ENCODE peak calls at places on chromosomes 13 and 19, in seven cellular contexts. W is breast epithelium, J is IMR-90, B is adrenal gland, F is A549, U is tibial nerve, V is body of pancreas. G is an unnamed sample.

GRCh38 chr19:40614595-40615411 is 13.6 kb downstream of the LTBP4 start:
- DNase-seq in W (peak; percentile 75), J (peak; percentile 99), B (peak; percentile 92), F (no peak), U (peak; percentile 92), V (peak; percentile 72), G (peak; percentile 85)

GRCh38 chr13:45219938-45220375 is 19.1 kb upstream of the KCTD4 start:
- DNase-seq in W (no peak), J (peak; percentile 44), B (peak; percentile 30), F (peak; percentile 13), U (no peak), V (no peak), G (no peak)

GRCh38 chr19:57802269-57802668 is 12.4 kb downstream of the ZNF552 start:
- DNase-seq in W (no peak), J (no peak), B (no peak), F (no peak), U (no peak), V (no peak), G (no peak)

GRCh38 chr13:90618133-90618532 is 729.4 kb upstream of the MIR17HG start:
- DNase-seq in W (no peak), J (no peak), B (no peak), F (no peak), U (no peak), V (no peak), G (no peak)

GRCh38 chr13:112814905-112815585 is 125.2 kb downstream of the ATP11A start:
- DNase-seq in W (no peak), J (peak; percentile 44), B (peak; percentile 91), F (no peak), U (no peak), V (no peak), G (no peak)

GRCh38 chr13:50125556-50126377 is 110.5 kb downstream of the KCNRG start:
- DNase-seq in W (peak; percentile 86), J (peak; percentile 80), B (peak; percentile 95), F (peak; percentile 35), U (peak; percentile 95), V (peak; percentile 97), G (peak; percentile 92)

GRCh38 chr19:7925171-7925837 is 631 bp downstream of the CTXN1 start:
- DNase-seq in W (peak; percentile 54), J (peak; percentile 73), B (peak; percentile 81), F (peak; percentile 71), U (peak; percentile 59), V (peak; percentile 61), G (peak; percentile 89)

GRCh38 chr13:106484755-106485193 is 50.7 kb downstream of the EFNB2 start:
- DNase-seq in W (no peak), J (peak; percentile 28), B (peak; percentile 19), F (no peak), U (no peak), V (no peak), G (peak; percentile 64)

GRCh38 chr13:52348983-52349780 is 56.8 kb downstream of the THSD1 start:
- DNase-seq in W (no peak), J (peak; percentile 85), B (no peak), F (peak; percentile 6), U (no peak), V (no peak), G (no peak)

GRCh38 chr19:7257148-7258041 is 36.8 kb downstream of the INSR start:
- DNase-seq in W (no peak), J (peak; percentile 67), B (peak; percentile 95), F (no peak), U (no peak), V (peak; percentile 94), G (peak; percentile 58)

GRCh38 chr13:33139186-33139585 is 123.0 kb downstream of the KL start:
- DNase-seq in W (no peak), J (no peak), B (peak; percentile 83), F (no peak), U (peak; percentile 76), V (peak; percentile 70), G (peak; percentile 50)

GRCh38 chr13:46492946-46493345 is 60.0 kb upstream of the LRCH1 start:
- DNase-seq in W (no peak), J (peak; percentile 48), B (peak; percentile 15), F (peak; percentile 11), U (peak; percentile 50), V (peak; percentile 8), G (no peak)

GRCh38 chr19:39400997-39401548 is 5.6 kb upstream of the ZFP36 start:
- DNase-seq in W (no peak), J (no peak), B (no peak), F (peak; percentile 90), U (no peak), V (no peak), G (no peak)
- TF ChIP-seq POLR2A in W (no peak), J (no peak), B (no peak), F (no peak), U (no peak), V (no peak), G (no peak)

GRCh38 chr13:99656092-99656745 is 154.9 kb downstream of the TM9SF2 start:
- DNase-seq in W (peak; percentile 72), J (peak; percentile 67), B (peak; percentile 84), F (peak; percentile 47), U (peak; percentile 97), V (peak; percentile 81), G (peak; percentile 92)
- H3K27ac ChIP-seq in W (no peak overlapping the region), J (no peak overlapping the region), B (no peak overlapping the region), F (peak overlapping the region; percentile 91), U (no peak overlapping the region), V (no peak overlapping the region), G (no peak overlapping the region)

GRCh38 chr19:49145485-49146407 is 9.4 kb downstream of the HRC start:
- DNase-seq in W (peak; percentile 55), J (peak; percentile 71), B (peak; percentile 83), F (peak; percentile 91), U (peak; percentile 85), V (peak; percentile 74), G (peak; percentile 86)
- TF ChIP-seq POLR2A in W (no peak), J (no peak), B (no peak), F (no peak), U (no peak), V (no peak), G (no peak)

DNA sequence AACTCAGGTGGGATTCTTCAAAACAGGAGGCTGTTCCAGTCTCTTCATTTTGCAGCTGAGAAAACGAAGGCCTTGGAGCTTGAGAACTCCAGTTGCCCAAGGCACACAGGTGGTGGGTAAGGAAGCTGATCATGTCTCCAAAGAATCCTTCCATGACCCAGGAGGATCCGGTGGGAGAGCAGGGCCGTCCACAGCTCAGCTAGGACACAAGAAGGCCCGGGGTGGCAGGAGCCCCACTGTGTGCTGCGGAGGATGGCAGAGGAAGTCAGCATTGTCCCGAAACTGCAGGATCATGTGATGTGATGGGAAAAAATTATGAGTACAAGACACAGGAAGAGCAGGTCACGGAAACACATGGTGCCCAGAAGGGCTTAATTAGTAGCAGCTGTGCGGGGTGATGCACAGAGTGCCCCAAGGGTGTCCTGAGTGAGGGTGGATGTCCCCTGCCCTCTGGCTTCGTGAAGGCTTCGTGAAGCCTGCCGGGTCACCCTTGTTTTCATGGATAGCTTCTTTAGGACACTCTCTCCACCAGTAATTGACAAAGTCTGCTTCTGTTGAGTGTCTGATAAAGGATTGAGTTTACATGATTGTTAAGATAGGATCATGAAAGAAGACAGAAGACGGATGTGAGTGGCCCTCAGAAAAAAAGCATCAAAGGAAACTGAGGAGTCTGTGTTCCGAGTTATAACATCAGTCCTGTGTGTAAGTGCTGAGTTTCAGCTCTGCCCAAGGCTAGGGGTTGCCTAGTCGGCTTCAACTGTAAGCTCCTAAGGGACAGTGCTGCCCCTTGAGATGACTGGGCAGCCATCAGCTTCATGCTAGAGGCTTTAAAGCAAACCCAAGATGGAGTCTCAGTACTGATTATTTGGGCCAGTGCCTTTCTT is 33.8 kb upstream of the SACS start:
- DNase-seq in W (no peak), J (peak; percentile 43), B (no peak), F (no peak), U (no peak), V (no peak), G (no peak)
- H3K27ac ChIP-seq in W (no peak overlapping the region), J (peak overlapping the region; percentile 86), B (peak overlapping the region; percentile 82), F (peak overlapping the region; percentile 48), U (peak overlapping the region; percentile 84), V (no peak overlapping the region), G (peak overlapping the region; percentile 51)

DNA sequence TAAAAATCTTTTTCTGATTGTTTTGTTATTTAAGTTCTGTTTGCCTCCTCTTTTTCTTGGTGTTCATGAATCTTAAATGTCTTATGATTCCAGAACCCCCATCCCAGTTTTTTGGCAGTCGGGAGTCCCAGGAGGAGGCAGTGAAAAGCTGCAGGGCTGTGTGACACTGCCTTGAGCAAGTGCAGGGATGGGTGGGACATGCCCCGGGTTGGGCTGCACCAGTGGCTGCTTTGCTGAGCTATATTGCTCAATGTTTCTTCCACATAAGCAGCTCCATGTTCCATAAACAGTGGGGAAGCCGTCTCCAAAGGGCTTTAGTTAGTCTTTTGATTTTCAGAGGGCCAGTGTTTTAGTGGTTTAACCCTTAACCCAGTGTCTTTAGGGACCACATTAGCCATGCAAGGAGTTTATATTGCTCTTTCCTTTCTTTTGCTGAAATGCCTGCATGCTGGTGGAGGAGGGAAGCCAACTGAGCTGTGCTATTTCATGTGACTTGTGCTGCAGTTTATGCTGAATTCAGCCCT is 13.0 kb downstream of the ATP8A2 start:
- DNase-seq in W (no peak), J (no peak), B (no peak), F (no peak), U (no peak), V (no peak), G (no peak)
- TF ChIP-seq POLR2A in W (no peak), J (no peak), B (no peak), F (no peak), U (no peak), V (no peak), G (no peak)

GRCh38 chr19:44799627-44800257 is 9.2 kb upstream of the BCAM start:
- DNase-seq in W (no peak), J (no peak), B (no peak), F (no peak), U (no peak), V (no peak), G (no peak)

GRCh38 chr19:44795398-44795987 is 13.4 kb upstream of the BCAM start:
- DNase-seq in W (no peak), J (no peak), B (no peak), F (no peak), U (no peak), V (no peak), G (no peak)

GRCh38 chr19:44800461-44800860 is 8.4 kb upstream of the BCAM start:
- DNase-seq in W (peak; percentile 72), J (peak; percentile 61), B (peak; percentile 91), F (peak; percentile 97), U (peak; percentile 86), V (peak; percentile 87), G (peak; percentile 90)

GRCh38 chr19:44794610-44795009 is 14.3 kb upstream of the BCAM start:
- DNase-seq in W (no peak), J (no peak), B (no peak), F (no peak), U (no peak), V (no peak), G (no peak)

DNA sequence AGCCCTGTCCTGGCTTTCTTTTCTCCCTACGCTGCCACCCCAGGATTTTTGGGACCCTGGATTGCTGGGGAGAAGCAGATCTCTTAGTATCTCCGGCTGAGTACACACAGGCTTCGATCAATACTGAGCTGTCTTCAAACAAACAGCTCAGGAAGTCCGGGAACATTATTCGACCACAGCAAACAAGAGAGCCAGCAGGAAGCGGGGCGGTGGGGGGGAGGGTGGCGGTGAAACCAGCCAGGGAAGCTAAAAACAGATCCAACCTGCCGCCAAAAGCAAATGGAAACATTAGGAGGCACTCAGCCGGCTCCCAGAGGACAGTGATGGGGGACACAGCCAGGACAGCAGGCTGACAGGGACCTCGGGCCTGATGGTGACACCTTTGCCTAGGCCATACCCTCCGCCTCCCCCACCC is 12.2 kb upstream of the BCAM start:
- DNase-seq in W (peak; percentile 55), J (peak; percentile 23), B (peak; percentile 41), F (no peak), U (no peak), V (peak; percentile 82), G (no peak)
- H3K27ac ChIP-seq in W (peak overlapping the region; percentile 80), J (no peak overlapping the region), B (no peak overlapping the region), F (peak overlapping the region; percentile 83), U (peak overlapping the region; percentile 31), V (peak overlapping the region; percentile 72), G (no peak overlapping the region)

GRCh38 chr19:16661480-16662034 is 618 bp downstream of the TMEM38A start:
- DNase-seq in W (peak; percentile 19), J (no peak), B (peak; percentile 50), F (no peak), U (peak; percentile 17), V (peak; percentile 16), G (peak; percentile 57)
- TF ChIP-seq POLR2A in W (no peak), J (no peak), B (no peak), F (no peak), U (no peak), V (no peak), G (no peak)